ENCODE peak calls at places on chromosome 12, in nine cellular contexts. Y is AG09319; E is COR-L47; N is NCI-H2029; Z is T-cell; L is neural progenitor cell; B is PC-3; K is stromal cell of bone marrow; S is activated naive CD4-positive, alpha-beta T cell. J is an unnamed sample.

GRCh38 chr12:107225626-107226025 is 132.3 kb upstream of the CRY1 start:
- DNase-seq in Y (no peak), E (no peak), N (no peak), Z (no peak), L (peak), B (peak), K (peak), S (no peak), J (no peak)

GRCh38 chr12:124720019-124720686 is 143.5 kb downstream of the SCARB1 start:
- DNase-seq in Y (no peak), E (peak), N (peak), Z (no peak), L (no peak), B (peak), K (peak), S (no peak), J (no peak)

GRCh38 chr12:16197600-16197999 is 79.9 kb downstream of the SLC15A5 start:
- DNase-seq in Y (no peak), E (no peak), N (no peak), Z (no peak), L (no peak), B (no peak), K (no peak), S (no peak), J (no peak)

GRCh38 chr12:105420659-105421240 is 90.3 kb downstream of the C12orf75 start:
- DNase-seq in Y (peak), E (peak), N (peak), Z (peak), L (peak), B (peak), K (peak), S (no peak), J (peak)

GRCh38 chr12:152440-152839 is 61.5 kb downstream of the SLC6A12 start:
- DNase-seq in Y (no peak), E (no peak), N (peak), Z (no peak), L (no peak), B (no peak), K (no peak), S (no peak), J (no peak)

GRCh38 chr12:124538194-124539082 is 29.0 kb downstream of the NCOR2 start:
- DNase-seq in Y (no peak), E (no peak), N (no peak), Z (no peak), L (no peak), B (no peak), K (no peak), S (no peak), J (no peak)

GRCh38 chr12:122449317-122449716 is 26.8 kb upstream of the CLIP1 start:
- DNase-seq in Y (peak), E (no peak), N (no peak), Z (no peak), L (no peak), B (peak), K (peak), S (no peak), J (no peak)

GRCh38 chr12:63098851-63099250 is 52.1 kb downstream of the AVPR1A start:
- DNase-seq in Y (no peak), E (peak), N (peak), Z (no peak), L (peak), B (peak), K (no peak), S (no peak), J (no peak)

GRCh38 chr12:93571854-93572711 is at the start of gene SOCS2:
- DNase-seq in Y (no peak), E (peak), N (no peak), Z (no peak), L (peak), B (peak), K (no peak), S (no peak), J (peak)

GRCh38 chr12:124949066-124949465 is 34.6 kb upstream of the UBC start:
- DNase-seq in Y (no peak), E (no peak), N (no peak), Z (no peak), L (no peak), B (no peak), K (no peak), S (no peak), J (no peak)

GRCh38 chr12:46112364-46112763 is 122.0 kb upstream of the SCAF11 start:
- DNase-seq in Y (no peak), E (no peak), N (no peak), Z (no peak), L (no peak), B (no peak), K (no peak), S (no peak), J (no peak)

GRCh38 chr12:1908758-1909157 is 9.7 kb downstream of the CACNA2D4 start:
- DNase-seq in Y (no peak), E (no peak), N (no peak), Z (no peak), L (no peak), B (no peak), K (no peak), S (no peak), J (no peak)

GRCh38 chr12:114685869-114686268 is 1.9 kb upstream of the TBX3 start:
- DNase-seq in Y (no peak), E (no peak), N (no peak), Z (no peak), L (peak), B (no peak), K (no peak), S (no peak), J (no peak)

J was measured in Peyer's patch.